ENCODE peak calls at places on chromosomes 6 and 20, in five cellular contexts. K is left ventricle myocardium inferior, R is HCT116, J is mammary epithelial cell, L is adrenal gland. S is an unnamed sample.

GRCh38 chr20:25089662-25090061 is 7.7 kb upstream of the VSX1 start:
- DNase-seq in K (no peak), J (no peak), R (no peak), L (no peak), S (no peak)

GRCh38 chr20:33061626-33062025 is 7.9 kb downstream of the BPIFB3 start:
- DNase-seq in R (no peak), J (no peak), L (no peak), K (no peak), S (no peak)

GRCh38 chr6:7328159-7328713 is 15.2 kb upstream of the SSR1 start:
- DNase-seq in R (no peak), J (no peak), L (no peak), K (no peak), S (no peak)

GRCh38 chr6:139711714-139712585 is 337.5 kb upstream of the CITED2 start:
- DNase-seq in R (no peak), L (no peak), K (no peak), J (peak; percentile 53), S (no peak)

GRCh38 chr6:76382201-76382600 is 309.7 kb upstream of the IMPG1 start:
- DNase-seq in K (no peak), J (no peak), L (no peak), R (no peak), S (no peak)

GRCh38 chr20:25032478-25033183 is 25.3 kb downstream of the ACSS1 start:
- DNase-seq in L (no peak), K (peak; percentile 71), J (peak; percentile 80), R (no peak), S (peak; percentile 94)

GRCh38 chr20:44028868-44029847 is 114.5 kb downstream of the TOX2 start:
- DNase-seq in L (no peak), J (no peak), K (no peak), R (no peak), S (no peak)

GRCh38 chr20:2917266-2917665 is 44.0 kb downstream of the PTPRA start:
- DNase-seq in R (no peak), K (no peak), L (no peak), J (no peak), S (no peak)

GRCh38 chr20:1805161-1805581 is 90.0 kb upstream of the SIRPA start:
- DNase-seq in R (no peak), K (no peak), L (no peak), J (no peak), S (no peak)

GRCh38 chr6:100678027-100678426 is 203.1 kb downstream of the ASCC3 start:
- DNase-seq in R (no peak), L (no peak), J (no peak), K (no peak), S (no peak)

GRCh38 chr20:13661070-13661687 is 22.4 kb upstream of the TASP1 start:
- DNase-seq in K (no peak), R (no peak), J (peak; percentile 9), L (no peak), S (no peak)

GRCh38 chr20:63554361-63555278 is 661 bp downstream of the FNDC11 start:
- DNase-seq in L (no peak), J (no peak), K (no peak), R (no peak), S (no peak)

GRCh38 chr20:58851221-58851968 is 693 bp upstream of the GNAS-AS1 start:
- DNase-seq in J (no peak), K (no peak), R (no peak), L (no peak), S (no peak)

GRCh38 chr20:58853466-58853865 is 950 bp downstream of the GNAS start:
- DNase-seq in L (no peak), J (no peak), R (no peak), K (no peak), S (no peak)

GRCh38 chr20:58851969-58852458 is 502 bp upstream of the GNAS start:
- DNase-seq in L (no peak), J (no peak), R (no peak), K (no peak), S (no peak)

GRCh38 chr20:58853976-58854637 is 1.6 kb downstream of the GNAS start:
- DNase-seq in L (no peak), K (no peak), J (no peak), R (no peak), S (no peak)

GRCh38 chr20:58852559-58853271 is at the start of gene GNAS:
- DNase-seq in K (peak; percentile 58), L (no peak), R (no peak), J (peak; percentile 24), S (peak; percentile 72)
- H3K4me1 ChIP-seq in K (peaks cover 32% of the 10 kb centered on the region), L (no peaks in the 10 kb centered on the region), R (no peaks in the 10 kb centered on the region), J (peaks cover 16% of the 10 kb centered on the region), S (no peaks in the 10 kb centered on the region)

GRCh38 chr6:169794317-169795055 is 43.1 kb downstream of the ERMARD start:
- DNase-seq in J (no peak), K (no peak), R (no peak), L (no peak), S (peak; percentile 64)

GRCh38 chr6:169793408-169793807 is 42.0 kb downstream of the ERMARD start:
- DNase-seq in K (no peak), L (no peak), J (no peak), R (no peak), S (no peak)

GRCh38 chr6:169789944-169790927 is 38.8 kb downstream of the ERMARD start:
- DNase-seq in R (peak; percentile 35), L (peak; percentile 74), K (peak; percentile 62), J (peak; percentile 72), S (peak; percentile 88)

GRCh38 chr6:169791721-169792131 is 40.3 kb downstream of the ERMARD start:
- DNase-seq in R (no peak), J (no peak), L (no peak), K (no peak), S (no peak)

GRCh38 chr6:169792306-169793015 is 41.0 kb downstream of the ERMARD start:
- DNase-seq in K (no peak), L (no peak), R (no peak), J (no peak), S (no peak)
- H3K4me1 ChIP-seq in K (peaks cover 17% of the 10 kb centered on the region), L (peaks cover 16% of the 10 kb centered on the region), R (no peaks in the 10 kb centered on the region), J (peaks cover 17% of the 10 kb centered on the region), S (no peaks in the 10 kb centered on the region)

GRCh38 chr20:8385247-8385646 is 253.2 kb downstream of the PLCB1 start:
- DNase-seq in J (no peak), L (no peak), K (peak; percentile 20), R (no peak), S (peak; percentile 39)
- H3K4me1 ChIP-seq in J (no peaks in the 10 kb centered on the region), L (peaks cover 9% of the 10 kb centered on the region), K (peaks cover 47% of the 10 kb centered on the region), R (no peaks in the 10 kb centered on the region), S (peaks cover 3% of the 10 kb centered on the region)

DNA sequence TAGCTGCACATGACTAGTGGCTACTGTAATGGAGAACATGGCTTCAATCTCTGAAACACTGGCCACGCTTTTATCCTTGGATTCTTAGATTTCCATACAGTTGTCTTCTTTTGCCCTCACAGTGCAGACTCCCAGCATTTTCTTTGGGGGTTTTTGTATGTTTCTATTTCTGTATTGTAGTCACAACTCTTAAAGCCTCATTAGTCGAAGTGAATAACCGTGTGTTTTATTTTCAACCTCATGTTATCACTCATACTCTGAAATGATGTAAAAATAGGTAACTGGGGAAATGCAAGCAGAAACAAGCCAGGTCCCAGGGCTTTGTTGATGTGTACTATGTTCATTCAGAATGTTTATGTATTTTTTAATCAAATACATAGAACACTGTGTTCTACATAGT is 162.9 kb downstream of the JARID2 start:
- DNase-seq in J (no peak), R (no peak), K (no peak), L (no peak), S (no peak)
- H3K4me1 ChIP-seq in J (peaks cover 4% of the 10 kb centered on the region), R (no peaks in the 10 kb centered on the region), K (peaks cover 74% of the 10 kb centered on the region), L (peaks cover 24% of the 10 kb centered on the region), S (peaks cover 11% of the 10 kb centered on the region)

GRCh38 chr20:62198496-62198895 is 15.7 kb downstream of the MTG2 start:
- DNase-seq in R (no peak), J (no peak), K (no peak), L (no peak), S (peak; percentile 33)

GRCh38 chr20:62198931-62199330 is 16.1 kb downstream of the MTG2 start:
- DNase-seq in K (no peak), J (no peak), L (no peak), R (no peak), S (no peak)

GRCh38 chr20:62202083-62202395 is 18.0 kb downstream of the HRH3 start:
- DNase-seq in R (no peak), J (no peak), K (no peak), L (no peak), S (peak; percentile 25)

GRCh38 chr20:62201173-62202082 is 18.6 kb downstream of the MTG2 start:
- DNase-seq in J (no peak), R (no peak), L (no peak), K (no peak), S (peak; percentile 7)

DNA sequence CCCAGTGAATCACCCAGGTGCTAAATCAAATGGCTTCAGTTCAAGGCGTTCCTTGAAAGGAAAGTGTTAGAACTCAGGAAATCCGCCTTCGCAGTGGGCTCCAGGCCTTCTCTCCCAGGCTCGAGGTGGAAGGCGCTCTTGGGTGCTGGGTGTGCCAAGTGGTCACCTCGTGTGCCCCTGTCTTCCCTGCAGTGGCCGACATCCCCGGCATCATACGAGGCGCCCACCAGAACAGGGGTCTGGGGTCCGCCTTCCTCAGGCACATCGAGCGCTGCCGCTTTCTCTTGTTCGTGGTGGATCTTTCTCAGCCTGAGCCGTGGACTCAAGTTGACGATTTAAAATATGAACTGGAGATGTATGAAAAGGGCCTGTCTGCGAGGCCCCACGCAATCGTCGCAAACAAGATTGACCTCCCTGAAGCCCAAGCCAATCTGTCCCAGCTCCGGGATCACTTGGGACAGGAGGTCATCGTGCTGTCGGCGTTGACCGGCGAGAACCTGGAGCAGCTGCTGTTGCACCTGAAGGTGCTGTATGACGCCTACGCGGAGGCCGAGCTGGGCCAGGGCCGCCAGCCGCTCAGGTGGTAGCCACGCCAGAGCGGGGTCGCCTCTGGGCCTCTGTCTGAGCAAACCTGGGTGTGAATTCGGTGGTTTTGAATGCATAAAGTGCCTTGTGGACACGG is 17.8 kb downstream of the MTG2 start:
- DNase-seq in L (no peak), J (no peak), K (no peak), R (no peak), S (no peak)
- H3K4me1 ChIP-seq in L (no peaks in the 10 kb centered on the region), J (no peaks in the 10 kb centered on the region), K (no peaks in the 10 kb centered on the region), R (no peaks in the 10 kb centered on the region), S (no peaks in the 10 kb centered on the region)

GRCh38 chr20:57315964-57316480 is 13.6 kb upstream of the SPO11 start:
- DNase-seq in L (no peak), K (no peak), R (no peak), J (no peak), S (no peak)

GRCh38 chr20:57316795-57317201 is 12.8 kb upstream of the SPO11 start:
- DNase-seq in J (no peak), L (no peak), K (no peak), R (no peak), S (no peak)

GRCh38 chr20:57317316-57317788 is 12.3 kb upstream of the SPO11 start:
- DNase-seq in L (no peak), K (no peak), J (no peak), R (no peak), S (no peak)

GRCh38 chr20:57319584-57319983 is 10.0 kb upstream of the SPO11 start:
- DNase-seq in J (no peak), L (no peak), K (no peak), R (no peak), S (no peak)

DNA sequence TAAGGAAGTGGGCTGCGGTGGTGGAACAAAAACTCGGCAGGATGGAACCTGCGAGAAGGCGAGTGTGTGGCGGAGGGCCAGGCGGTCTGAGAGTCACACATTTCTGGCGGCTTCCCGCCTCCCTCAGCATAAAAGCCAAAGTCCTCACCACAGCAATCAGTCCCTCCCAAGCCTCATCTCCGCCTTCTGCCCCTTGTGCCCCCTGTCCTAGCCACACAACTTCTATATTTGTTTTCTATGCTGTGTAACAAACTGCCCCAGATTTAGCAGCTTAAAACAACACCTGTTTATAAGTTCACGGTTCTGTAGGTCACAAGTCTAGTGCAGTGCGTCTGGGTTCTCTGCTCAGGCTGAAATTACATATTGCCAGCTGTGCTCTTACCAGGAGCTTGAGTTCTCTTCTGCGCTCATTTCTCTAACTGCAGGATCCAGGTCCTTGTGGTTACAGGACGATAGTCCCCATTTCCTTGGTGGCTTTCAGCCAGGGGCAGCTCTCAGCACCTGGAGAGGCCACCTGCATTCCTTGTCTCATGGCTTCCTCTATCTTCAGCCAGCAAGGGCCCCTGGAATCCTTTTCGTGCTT is 11.7 kb upstream of the SPO11 start:
- DNase-seq in K (no peak), R (no peak), J (no peak), L (no peak), S (no peak)
- H3K4me1 ChIP-seq in K (no peaks in the 10 kb centered on the region), R (peaks cover 2% of the 10 kb centered on the region), J (peaks cover 7% of the 10 kb centered on the region), L (no peaks in the 10 kb centered on the region), S (no peaks in the 10 kb centered on the region)